ENCODE peak calls at places on chromosomes 16 and 17, in six cellular contexts. L, J, S, E, T and X are unnamed samples.

GRCh38 chr16:86089986-86090385 is 191.0 kb downstream of the IRF8 start:
- DNase-seq in L (no peak), J (no peak), S (no peak), E (no peak), T (no peak), X (peak)

GRCh38 chr16:893360-893759 is 77.4 kb downstream of the LMF1 start:
- DNase-seq in L (no peak), J (no peak), S (no peak), E (no peak), T (peak), X (no peak)

GRCh38 chr16:78748471-78748929 is 649.0 kb downstream of the WWOX start:
- DNase-seq in L (no peak), J (no peak), S (no peak), E (no peak), T (peak), X (no peak)

GRCh38 chr16:49016461-49016860 is 265.2 kb downstream of the CBLN1 start:
- DNase-seq in L (no peak), J (no peak), S (no peak), E (no peak), T (no peak), X (no peak)

GRCh38 chr17:11580677-11581076 is 17.6 kb upstream of the DNAH9 start:
- DNase-seq in L (no peak), J (no peak), S (no peak), E (peak), T (no peak), X (no peak)

GRCh38 chr17:17792551-17793377 is 44.0 kb downstream of the SREBF1 start:
- DNase-seq in L (peak), J (peak), S (peak), E (peak), T (peak), X (peak)

GRCh38 chr17:80855968-80856862 is 135.4 kb upstream of the CHMP6 start:
- DNase-seq in L (peak), J (no peak), S (peak), E (no peak), T (no peak), X (peak)

GRCh38 chr16:73878616-73879015 is 418.0 kb upstream of the PSMD7 start:
- DNase-seq in L (peak), J (peak), S (peak), E (no peak), T (peak), X (no peak)

GRCh38 chr16:35201151-35201550 is 1741.7 kb downstream of the TP53TG3F start:
- DNase-seq in L (no peak), J (no peak), S (no peak), E (no peak), T (no peak), X (no peak)

GRCh38 chr17:75740215-75740614 is 19.0 kb downstream of the ITGB4 start:
- DNase-seq in L (no peak), J (no peak), S (no peak), E (no peak), T (no peak), X (peak)

GRCh38 chr17:75739174-75739573 is 17.9 kb downstream of the ITGB4 start:
- DNase-seq in L (no peak), J (no peak), S (no peak), E (no peak), T (no peak), X (no peak)

GRCh38 chr17:75737133-75737962 is 16.1 kb downstream of the ITGB4 start:
- DNase-seq in L (no peak), J (no peak), S (no peak), E (no peak), T (no peak), X (no peak)

GRCh38 chr17:75739801-75740200 is 18.5 kb downstream of the ITGB4 start:
- DNase-seq in L (no peak), J (no peak), S (no peak), E (no peak), T (no peak), X (no peak)

DNA sequence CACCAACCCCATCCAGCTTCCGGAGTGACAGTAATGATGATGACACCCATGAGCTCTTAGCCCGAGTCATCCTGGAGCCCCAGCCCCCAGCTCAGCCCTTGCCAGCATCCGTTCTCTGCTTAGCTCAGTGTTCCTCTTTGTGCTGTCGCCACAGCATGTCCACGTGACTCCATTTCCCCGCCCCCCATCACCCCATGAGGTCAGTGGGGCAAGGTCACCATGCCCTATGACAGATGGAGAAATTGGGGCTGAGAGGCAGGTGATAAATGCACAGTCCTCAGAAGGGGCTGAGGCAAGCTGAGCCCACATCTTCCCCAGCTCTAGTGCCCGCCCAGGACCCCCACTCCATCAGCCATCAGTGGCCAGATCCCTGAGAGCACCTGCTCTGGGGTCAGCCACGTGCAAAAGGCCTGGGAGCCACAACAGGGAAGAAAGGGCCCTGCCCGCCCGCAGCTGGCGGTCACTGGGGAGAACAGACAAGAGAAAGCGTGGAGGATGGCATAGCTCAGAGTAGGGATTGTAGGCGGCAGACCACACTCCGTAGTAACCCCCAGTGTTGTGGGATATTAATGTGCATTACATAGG is 17.1 kb downstream of the ITGB4 start:
- DNase-seq in L (no peak), J (no peak), S (peak), E (no peak), T (no peak), X (no peak)
- H3K9ac ChIP-seq in L (no peak), J (no peak), S (no peak), E (no peak), T (no peak), X (no peak)

GRCh38 chr16:84648595-84649510 is 542 bp downstream of the KLHL36 start:
- DNase-seq in L (peak), J (peak), S (no peak), E (no peak), T (peak), X (peak)
- TF ChIP-seq CTCF in L (no peak), J (no peak), S (no peak), E (no peak), T (no peak), X (no peak)

GRCh38 chr17:63601439-63602371 is 1.0 kb downstream of the TACO1 start:
- DNase-seq in L (peak), J (peak), S (peak), E (no peak), T (no peak), X (no peak)
- H3K27ac ChIP-seq in L (peak), J (no peak), S (peak), E (no peak), T (peak), X (peak)

GRCh38 chr16:57600048-57600835 is 28.2 kb upstream of the ADGRG1 start:
- DNase-seq in L (peak), J (peak), S (peak), E (peak), T (peak), X (peak)
- H3K9ac ChIP-seq in L (no peak), J (no peak), S (no peak), E (no peak), T (no peak), X (no peak)

GRCh38 chr17:77734371-77735050 is 224.0 kb upstream of the TNRC6C start:
- DNase-seq in L (peak), J (peak), S (peak), E (peak), T (peak), X (peak)
- TF ChIP-seq CTCF in L (no peak), J (no peak), S (no peak), E (no peak), T (no peak), X (no peak)

GRCh38 chr17:50764860-50765259 is 2.5 kb downstream of the ANKRD40CL start:
- DNase-seq in L (no peak), J (no peak), S (no peak), E (no peak), T (peak), X (no peak)
- H3K27ac ChIP-seq in L (no peak), J (no peak), S (no peak), E (no peak), T (no peak), X (no peak)